ENCODE peak calls at places on chromosomes 3 and 15, in ten cellular contexts. One of them, this sample, is unnamed.

GRCh38 chr3:155352900-155353490 is 59.5 kb upstream of the STRIT1 start:
- DNase-seq in ELR: peak; percentile 62
- DNase-seq in naive B cell: peak; percentile 12
- DNase-seq in nephron progenitor cell: no peak
- DNase-seq in stimulated activated CD8-positive, alpha-beta memory T cell treated with anti-CD3 and anti-CD28 coated beads, Interleukin-15, amount 100 ng/mL, for 24 hours: no peak
- DNase-seq in mucosa of descending colon: no peak
- DNase-seq in body of pancreas: no peak
- DNase-seq in B cell: peak; percentile 35
- DNase-seq in NCI-H460: peak; percentile 17
- DNase-seq in NCI-H1694: peak; percentile 60
- DNase-seq in this sample: peak; percentile 58

GRCh38 chr15:101478701-101479341 is 10.7 kb downstream of the PCSK6 start:
- DNase-seq in ELR: no peak
- DNase-seq in naive B cell: no peak
- DNase-seq in nephron progenitor cell: no peak
- DNase-seq in stimulated activated CD8-positive, alpha-beta memory T cell treated with anti-CD3 and anti-CD28 coated beads, Interleukin-15, amount 100 ng/mL, for 24 hours: no peak
- DNase-seq in mucosa of descending colon: no peak
- DNase-seq in body of pancreas: no peak
- DNase-seq in B cell: no peak
- DNase-seq in NCI-H460: no peak
- DNase-seq in NCI-H1694: no peak
- DNase-seq in this sample: no peak

GRCh38 chr3:114929971-114930732 is 216.9 kb downstream of the ZBTB20 start:
- DNase-seq in ELR: peak; percentile 3
- DNase-seq in naive B cell: no peak
- DNase-seq in nephron progenitor cell: no peak
- DNase-seq in stimulated activated CD8-positive, alpha-beta memory T cell treated with anti-CD3 and anti-CD28 coated beads, Interleukin-15, amount 100 ng/mL, for 24 hours: no peak
- DNase-seq in mucosa of descending colon: no peak
- DNase-seq in body of pancreas: no peak
- DNase-seq in B cell: no peak
- DNase-seq in NCI-H460: no peak
- DNase-seq in NCI-H1694: no peak
- DNase-seq in this sample: no peak

GRCh38 chr15:68447209-68447608 is 15.2 kb upstream of the ITGA11 start:
- DNase-seq in ELR: peak; percentile 10
- DNase-seq in naive B cell: no peak
- DNase-seq in nephron progenitor cell: no peak
- DNase-seq in stimulated activated CD8-positive, alpha-beta memory T cell treated with anti-CD3 and anti-CD28 coated beads, Interleukin-15, amount 100 ng/mL, for 24 hours: no peak
- DNase-seq in mucosa of descending colon: no peak
- DNase-seq in body of pancreas: no peak
- DNase-seq in B cell: no peak
- DNase-seq in NCI-H460: no peak
- DNase-seq in NCI-H1694: no peak
- DNase-seq in this sample: no peak

GRCh38 chr3:144770813-144771400 is 799.3 kb downstream of the DIPK2A start:
- DNase-seq in ELR: peak; percentile 17
- DNase-seq in naive B cell: no peak
- DNase-seq in nephron progenitor cell: no peak
- DNase-seq in stimulated activated CD8-positive, alpha-beta memory T cell treated with anti-CD3 and anti-CD28 coated beads, Interleukin-15, amount 100 ng/mL, for 24 hours: no peak
- DNase-seq in mucosa of descending colon: no peak
- DNase-seq in body of pancreas: no peak
- DNase-seq in B cell: no peak
- DNase-seq in NCI-H460: peak; percentile 15
- DNase-seq in NCI-H1694: no peak
- DNase-seq in this sample: no peak

GRCh38 chr3:30435950-30436349 is 170.5 kb upstream of the TGFBR2 start:
- DNase-seq in ELR: no peak
- DNase-seq in naive B cell: peak; percentile 15
- DNase-seq in nephron progenitor cell: no peak
- DNase-seq in stimulated activated CD8-positive, alpha-beta memory T cell treated with anti-CD3 and anti-CD28 coated beads, Interleukin-15, amount 100 ng/mL, for 24 hours: no peak
- DNase-seq in mucosa of descending colon: no peak
- DNase-seq in body of pancreas: no peak
- DNase-seq in B cell: peak; percentile 26
- DNase-seq in NCI-H460: no peak
- DNase-seq in NCI-H1694: no peak
- DNase-seq in this sample: peak; percentile 64

GRCh38 chr15:73388256-73388781 is 19.6 kb upstream of the HCN4 start:
- DNase-seq in ELR: peak; percentile 81
- DNase-seq in naive B cell: no peak
- DNase-seq in nephron progenitor cell: no peak
- DNase-seq in stimulated activated CD8-positive, alpha-beta memory T cell treated with anti-CD3 and anti-CD28 coated beads, Interleukin-15, amount 100 ng/mL, for 24 hours: no peak
- DNase-seq in mucosa of descending colon: no peak
- DNase-seq in body of pancreas: peak; percentile 27
- DNase-seq in B cell: no peak
- DNase-seq in NCI-H460: peak; percentile 9
- DNase-seq in NCI-H1694: no peak
- DNase-seq in this sample: no peak

GRCh38 chr3:11478167-11478566 is 165.5 kb downstream of the VGLL4 start:
- DNase-seq in ELR: no peak
- DNase-seq in naive B cell: no peak
- DNase-seq in nephron progenitor cell: no peak
- DNase-seq in stimulated activated CD8-positive, alpha-beta memory T cell treated with anti-CD3 and anti-CD28 coated beads, Interleukin-15, amount 100 ng/mL, for 24 hours: no peak
- DNase-seq in mucosa of descending colon: no peak
- DNase-seq in body of pancreas: no peak
- DNase-seq in B cell: no peak
- DNase-seq in NCI-H460: no peak
- DNase-seq in NCI-H1694: no peak
- DNase-seq in this sample: no peak

GRCh38 chr3:174330303-174330702 is 528.8 kb upstream of the NAALADL2 start:
- DNase-seq in ELR: peak; percentile 82
- DNase-seq in naive B cell: no peak
- DNase-seq in nephron progenitor cell: no peak
- DNase-seq in stimulated activated CD8-positive, alpha-beta memory T cell treated with anti-CD3 and anti-CD28 coated beads, Interleukin-15, amount 100 ng/mL, for 24 hours: no peak
- DNase-seq in mucosa of descending colon: no peak
- DNase-seq in body of pancreas: no peak
- DNase-seq in B cell: no peak
- DNase-seq in NCI-H460: no peak
- DNase-seq in NCI-H1694: no peak
- DNase-seq in this sample: no peak

GRCh38 chr15:82105458-82106205 is 59.8 kb upstream of the MEX3B start:
- DNase-seq in ELR: peak; percentile 76
- DNase-seq in naive B cell: no peak
- DNase-seq in nephron progenitor cell: no peak
- DNase-seq in stimulated activated CD8-positive, alpha-beta memory T cell treated with anti-CD3 and anti-CD28 coated beads, Interleukin-15, amount 100 ng/mL, for 24 hours: no peak
- DNase-seq in mucosa of descending colon: no peak
- DNase-seq in body of pancreas: peak; percentile 82
- DNase-seq in B cell: no peak
- DNase-seq in NCI-H460: no peak
- DNase-seq in NCI-H1694: no peak
- DNase-seq in this sample: no peak

GRCh38 chr3:5277612-5278236 is 90.2 kb downstream of the EDEM1 start:
- DNase-seq in ELR: no peak
- DNase-seq in naive B cell: no peak
- DNase-seq in nephron progenitor cell: no peak
- DNase-seq in stimulated activated CD8-positive, alpha-beta memory T cell treated with anti-CD3 and anti-CD28 coated beads, Interleukin-15, amount 100 ng/mL, for 24 hours: no peak
- DNase-seq in mucosa of descending colon: no peak
- DNase-seq in body of pancreas: no peak
- DNase-seq in B cell: no peak
- DNase-seq in NCI-H460: no peak
- DNase-seq in NCI-H1694: no peak
- DNase-seq in this sample: no peak

GRCh38 chr15:69979269-69979668 is 118.4 kb downstream of the TLE3 start:
- DNase-seq in ELR: peak; percentile 66
- DNase-seq in naive B cell: peak; percentile 12
- DNase-seq in nephron progenitor cell: no peak
- DNase-seq in stimulated activated CD8-positive, alpha-beta memory T cell treated with anti-CD3 and anti-CD28 coated beads, Interleukin-15, amount 100 ng/mL, for 24 hours: no peak
- DNase-seq in mucosa of descending colon: peak; percentile 42
- DNase-seq in body of pancreas: peak; percentile 13
- DNase-seq in B cell: peak; percentile 53
- DNase-seq in NCI-H460: no peak
- DNase-seq in NCI-H1694: no peak
- DNase-seq in this sample: no peak

GRCh38 chr3:105829879-105830622 is 38.8 kb downstream of the CBLB start:
- DNase-seq in ELR: peak; percentile 43
- DNase-seq in naive B cell: no peak
- DNase-seq in nephron progenitor cell: no peak
- DNase-seq in stimulated activated CD8-positive, alpha-beta memory T cell treated with anti-CD3 and anti-CD28 coated beads, Interleukin-15, amount 100 ng/mL, for 24 hours: no peak
- DNase-seq in mucosa of descending colon: no peak
- DNase-seq in body of pancreas: no peak
- DNase-seq in B cell: no peak
- DNase-seq in NCI-H460: no peak
- DNase-seq in NCI-H1694: no peak
- DNase-seq in this sample: no peak

GRCh38 chr3:188558343-188559068 is 404.5 kb downstream of the LPP start:
- DNase-seq in ELR: peak; percentile 39
- DNase-seq in naive B cell: no peak
- DNase-seq in nephron progenitor cell: no peak
- DNase-seq in stimulated activated CD8-positive, alpha-beta memory T cell treated with anti-CD3 and anti-CD28 coated beads, Interleukin-15, amount 100 ng/mL, for 24 hours: no peak
- DNase-seq in mucosa of descending colon: no peak
- DNase-seq in body of pancreas: no peak
- DNase-seq in B cell: no peak
- DNase-seq in NCI-H460: no peak
- DNase-seq in NCI-H1694: no peak
- DNase-seq in this sample: no peak

GRCh38 chr3:71423151-71423906 is 160.2 kb downstream of the FOXP1 start:
- DNase-seq in ELR: no peak
- DNase-seq in naive B cell: no peak
- DNase-seq in nephron progenitor cell: no peak
- DNase-seq in stimulated activated CD8-positive, alpha-beta memory T cell treated with anti-CD3 and anti-CD28 coated beads, Interleukin-15, amount 100 ng/mL, for 24 hours: no peak
- DNase-seq in mucosa of descending colon: peak; percentile 19
- DNase-seq in body of pancreas: peak; percentile 15
- DNase-seq in B cell: no peak
- DNase-seq in NCI-H460: no peak
- DNase-seq in NCI-H1694: peak; percentile 17
- DNase-seq in this sample: peak; percentile 40

GRCh38 chr3:128487813-128488635 is 5.0 kb downstream of the GATA2 start:
- DNase-seq in ELR: peak; percentile 97
- DNase-seq in naive B cell: no peak
- DNase-seq in nephron progenitor cell: peak; percentile 90
- DNase-seq in stimulated activated CD8-positive, alpha-beta memory T cell treated with anti-CD3 and anti-CD28 coated beads, Interleukin-15, amount 100 ng/mL, for 24 hours: no peak
- DNase-seq in mucosa of descending colon: peak; percentile 72
- DNase-seq in body of pancreas: peak; percentile 92
- DNase-seq in B cell: peak; percentile 29
- DNase-seq in NCI-H460: peak; percentile 84
- DNase-seq in NCI-H1694: peak; percentile 45
- DNase-seq in this sample: no peak

GRCh38 chr3:155323063-155323666 is 29.7 kb upstream of the STRIT1 start:
- DNase-seq in ELR: peak; percentile 82
- DNase-seq in naive B cell: peak; percentile 25
- DNase-seq in nephron progenitor cell: peak; percentile 38
- DNase-seq in stimulated activated CD8-positive, alpha-beta memory T cell treated with anti-CD3 and anti-CD28 coated beads, Interleukin-15, amount 100 ng/mL, for 24 hours: no peak
- DNase-seq in mucosa of descending colon: peak; percentile 62
- DNase-seq in body of pancreas: peak; percentile 36
- DNase-seq in B cell: peak; percentile 50
- DNase-seq in NCI-H460: peak; percentile 59
- DNase-seq in NCI-H1694: peak; percentile 84
- DNase-seq in this sample: peak; percentile 77

GRCh38 chr3:65604863-65605526 is 433.7 kb downstream of the MAGI1 start:
- DNase-seq in ELR: peak; percentile 30
- DNase-seq in naive B cell: no peak
- DNase-seq in nephron progenitor cell: no peak
- DNase-seq in stimulated activated CD8-positive, alpha-beta memory T cell treated with anti-CD3 and anti-CD28 coated beads, Interleukin-15, amount 100 ng/mL, for 24 hours: no peak
- DNase-seq in mucosa of descending colon: no peak
- DNase-seq in body of pancreas: no peak
- DNase-seq in B cell: no peak
- DNase-seq in NCI-H460: no peak
- DNase-seq in NCI-H1694: no peak
- DNase-seq in this sample: no peak

GRCh38 chr3:29282431-29283296 is 1.8 kb downstream of the RBMS3 start:
- DNase-seq in ELR: peak; percentile 67
- DNase-seq in naive B cell: no peak
- DNase-seq in nephron progenitor cell: no peak
- DNase-seq in stimulated activated CD8-positive, alpha-beta memory T cell treated with anti-CD3 and anti-CD28 coated beads, Interleukin-15, amount 100 ng/mL, for 24 hours: no peak
- DNase-seq in mucosa of descending colon: no peak
- DNase-seq in body of pancreas: no peak
- DNase-seq in B cell: no peak
- DNase-seq in NCI-H460: no peak
- DNase-seq in NCI-H1694: no peak
- DNase-seq in this sample: no peak

GRCh38 chr15:75454471-75455418 is 3.3 kb upstream of the SIN3A start:
- DNase-seq in ELR: peak; percentile 47
- DNase-seq in naive B cell: peak; percentile 80
- DNase-seq in nephron progenitor cell: peak; percentile 77
- DNase-seq in stimulated activated CD8-positive, alpha-beta memory T cell treated with anti-CD3 and anti-CD28 coated beads, Interleukin-15, amount 100 ng/mL, for 24 hours: peak; percentile 60
- DNase-seq in mucosa of descending colon: no peak
- DNase-seq in body of pancreas: peak; percentile 54
- DNase-seq in B cell: peak; percentile 89
- DNase-seq in NCI-H460: no peak
- DNase-seq in NCI-H1694: peak; percentile 53
- DNase-seq in this sample: no peak

GRCh38 chr3:159163656-159164055 is 361.8 kb downstream of the MFSD1 start:
- DNase-seq in ELR: no peak
- DNase-seq in naive B cell: no peak
- DNase-seq in nephron progenitor cell: no peak
- DNase-seq in stimulated activated CD8-positive, alpha-beta memory T cell treated with anti-CD3 and anti-CD28 coated beads, Interleukin-15, amount 100 ng/mL, for 24 hours: no peak
- DNase-seq in mucosa of descending colon: no peak
- DNase-seq in body of pancreas: no peak
- DNase-seq in B cell: no peak
- DNase-seq in NCI-H460: no peak
- DNase-seq in NCI-H1694: no peak
- DNase-seq in this sample: no peak

GRCh38 chr15:29820802-29821160 is 1.5 kb downstream of the TJP1 start:
- DNase-seq in ELR: peak; percentile 19
- DNase-seq in naive B cell: no peak
- DNase-seq in nephron progenitor cell: no peak
- DNase-seq in stimulated activated CD8-positive, alpha-beta memory T cell treated with anti-CD3 and anti-CD28 coated beads, Interleukin-15, amount 100 ng/mL, for 24 hours: no peak
- DNase-seq in mucosa of descending colon: no peak
- DNase-seq in body of pancreas: no peak
- DNase-seq in B cell: no peak
- DNase-seq in NCI-H460: no peak
- DNase-seq in NCI-H1694: no peak
- DNase-seq in this sample: no peak

GRCh38 chr3:13853978-13854296 is 25.9 kb downstream of the WNT7A start:
- DNase-seq in ELR: peak; percentile 17
- DNase-seq in naive B cell: no peak
- DNase-seq in nephron progenitor cell: no peak
- DNase-seq in stimulated activated CD8-positive, alpha-beta memory T cell treated with anti-CD3 and anti-CD28 coated beads, Interleukin-15, amount 100 ng/mL, for 24 hours: no peak
- DNase-seq in mucosa of descending colon: no peak
- DNase-seq in body of pancreas: no peak
- DNase-seq in B cell: no peak
- DNase-seq in NCI-H460: no peak
- DNase-seq in NCI-H1694: no peak
- DNase-seq in this sample: no peak

GRCh38 chr3:24296441-24297205 is 198.0 kb downstream of the THRB start:
- DNase-seq in ELR: peak; percentile 85
- DNase-seq in naive B cell: no peak
- DNase-seq in nephron progenitor cell: no peak
- DNase-seq in stimulated activated CD8-positive, alpha-beta memory T cell treated with anti-CD3 and anti-CD28 coated beads, Interleukin-15, amount 100 ng/mL, for 24 hours: no peak
- DNase-seq in mucosa of descending colon: no peak
- DNase-seq in body of pancreas: no peak
- DNase-seq in B cell: no peak
- DNase-seq in NCI-H460: no peak
- DNase-seq in NCI-H1694: no peak
- DNase-seq in this sample: no peak

GRCh38 chr3:55893045-55893664 is 406.0 kb upstream of the WNT5A start:
- DNase-seq in ELR: peak; percentile 72
- DNase-seq in naive B cell: no peak
- DNase-seq in nephron progenitor cell: no peak
- DNase-seq in stimulated activated CD8-positive, alpha-beta memory T cell treated with anti-CD3 and anti-CD28 coated beads, Interleukin-15, amount 100 ng/mL, for 24 hours: no peak
- DNase-seq in mucosa of descending colon: no peak
- DNase-seq in body of pancreas: no peak
- DNase-seq in B cell: no peak
- DNase-seq in NCI-H460: no peak
- DNase-seq in NCI-H1694: no peak
- DNase-seq in this sample: no peak

GRCh38 chr15:36235173-36235572 is 344.3 kb upstream of the CDIN1 start:
- DNase-seq in ELR: no peak
- DNase-seq in naive B cell: no peak
- DNase-seq in nephron progenitor cell: no peak
- DNase-seq in stimulated activated CD8-positive, alpha-beta memory T cell treated with anti-CD3 and anti-CD28 coated beads, Interleukin-15, amount 100 ng/mL, for 24 hours: no peak
- DNase-seq in mucosa of descending colon: no peak
- DNase-seq in body of pancreas: no peak
- DNase-seq in B cell: no peak
- DNase-seq in NCI-H460: no peak
- DNase-seq in NCI-H1694: no peak
- DNase-seq in this sample: no peak

GRCh38 chr3:101816215-101817149 is 32.8 kb upstream of the NFKBIZ start:
- DNase-seq in ELR: no peak
- DNase-seq in naive B cell: no peak
- DNase-seq in nephron progenitor cell: no peak
- DNase-seq in stimulated activated CD8-positive, alpha-beta memory T cell treated with anti-CD3 and anti-CD28 coated beads, Interleukin-15, amount 100 ng/mL, for 24 hours: no peak
- DNase-seq in mucosa of descending colon: no peak
- DNase-seq in body of pancreas: no peak
- DNase-seq in B cell: no peak
- DNase-seq in NCI-H460: no peak
- DNase-seq in NCI-H1694: no peak
- DNase-seq in this sample: no peak

GRCh38 chr3:25173610-25174009 is 254.5 kb upstream of the RARB start:
- DNase-seq in ELR: no peak
- DNase-seq in naive B cell: no peak
- DNase-seq in nephron progenitor cell: no peak
- DNase-seq in stimulated activated CD8-positive, alpha-beta memory T cell treated with anti-CD3 and anti-CD28 coated beads, Interleukin-15, amount 100 ng/mL, for 24 hours: no peak
- DNase-seq in mucosa of descending colon: no peak
- DNase-seq in body of pancreas: no peak
- DNase-seq in B cell: no peak
- DNase-seq in NCI-H460: no peak
- DNase-seq in NCI-H1694: no peak
- DNase-seq in this sample: no peak